ENCODE peak calls at places on chromosomes 2 and 18, in eight cellular contexts. One of them, this sample, is unnamed.

GRCh38 chr2:7015007-7015950 is 98.1 kb downstream of the RNF144A start:
- DNase-seq in hepatocyte: no peak
- DNase-seq in neural progenitor cell: no peak
- DNase-seq in GM23338: no peak
- DNase-seq in PC-3: no peak
- DNase-seq in SK-N-SH: peak; percentile 70
- DNase-seq in HCT116: no peak
- DNase-seq in MM.1S: no peak
- DNase-seq in this sample: no peak

GRCh38 chr2:41775381-41776025 is 272.3 kb upstream of the PKDCC start:
- DNase-seq in hepatocyte: no peak
- DNase-seq in neural progenitor cell: no peak
- DNase-seq in GM23338: no peak
- DNase-seq in PC-3: no peak
- DNase-seq in SK-N-SH: no peak
- DNase-seq in HCT116: no peak
- DNase-seq in MM.1S: no peak
- DNase-seq in this sample: no peak

GRCh38 chr2:47301277-47301618 is 101.7 kb upstream of the MSH2 start:
- DNase-seq in hepatocyte: no peak
- DNase-seq in neural progenitor cell: no peak
- DNase-seq in GM23338: no peak
- DNase-seq in PC-3: no peak
- DNase-seq in SK-N-SH: no peak
- DNase-seq in HCT116: no peak
- DNase-seq in MM.1S: peak; percentile 94
- DNase-seq in this sample: no peak

GRCh38 chr18:63284173-63284765 is 35.3 kb downstream of the BCL2 start:
- DNase-seq in hepatocyte: no peak
- DNase-seq in neural progenitor cell: no peak
- DNase-seq in GM23338: no peak
- DNase-seq in PC-3: no peak
- DNase-seq in SK-N-SH: no peak
- DNase-seq in HCT116: no peak
- DNase-seq in MM.1S: no peak
- DNase-seq in this sample: no peak

GRCh38 chr2:80938463-80938862 is 633.9 kb upstream of the LRRTM1 start:
- DNase-seq in hepatocyte: no peak
- DNase-seq in neural progenitor cell: no peak
- DNase-seq in GM23338: no peak
- DNase-seq in PC-3: no peak
- DNase-seq in SK-N-SH: no peak
- DNase-seq in HCT116: no peak
- DNase-seq in MM.1S: no peak
- DNase-seq in this sample: no peak

GRCh38 chr2:26724004-26724750 is 31.7 kb downstream of the KCNK3 start:
- DNase-seq in hepatocyte: peak; percentile 48
- DNase-seq in neural progenitor cell: no peak
- DNase-seq in GM23338: no peak
- DNase-seq in PC-3: peak; percentile 84
- DNase-seq in SK-N-SH: no peak
- DNase-seq in HCT116: peak; percentile 93
- DNase-seq in MM.1S: no peak
- DNase-seq in this sample: no peak

GRCh38 chr2:231714639-231715498 is 6.5 kb downstream of the PTMA start:
- DNase-seq in hepatocyte: peak; percentile 89
- DNase-seq in neural progenitor cell: peak; percentile 93
- DNase-seq in GM23338: peak; percentile 99
- DNase-seq in PC-3: peak; percentile 64
- DNase-seq in SK-N-SH: peak; percentile 76
- DNase-seq in HCT116: peak; percentile 38
- DNase-seq in MM.1S: peak; percentile 67
- DNase-seq in this sample: peak; percentile 89

GRCh38 chr2:120766758-120767351 is 31.2 kb downstream of the GLI2 start:
- DNase-seq in hepatocyte: no peak
- DNase-seq in neural progenitor cell: no peak
- DNase-seq in GM23338: peak; percentile 44
- DNase-seq in PC-3: no peak
- DNase-seq in SK-N-SH: no peak
- DNase-seq in HCT116: no peak
- DNase-seq in MM.1S: no peak
- DNase-seq in this sample: no peak

GRCh38 chr2:175057078-175057685 is 52.0 kb upstream of the CHN1 start:
- DNase-seq in hepatocyte: no peak
- DNase-seq in neural progenitor cell: no peak
- DNase-seq in GM23338: peak; percentile 73
- DNase-seq in PC-3: no peak
- DNase-seq in SK-N-SH: no peak
- DNase-seq in HCT116: peak; percentile 57
- DNase-seq in MM.1S: no peak
- DNase-seq in this sample: no peak

GRCh38 chr2:44268259-44268649 is 7.0 kb upstream of the SLC3A1 start:
- DNase-seq in hepatocyte: no peak
- DNase-seq in neural progenitor cell: peak; percentile 26
- DNase-seq in GM23338: no peak
- DNase-seq in PC-3: peak; percentile 32
- DNase-seq in SK-N-SH: no peak
- DNase-seq in HCT116: no peak
- DNase-seq in MM.1S: no peak
- DNase-seq in this sample: no peak

GRCh38 chr2:96098900-96099590 is 17.3 kb downstream of the ADRA2B start:
- DNase-seq in hepatocyte: no peak
- DNase-seq in neural progenitor cell: no peak
- DNase-seq in GM23338: no peak
- DNase-seq in PC-3: no peak
- DNase-seq in SK-N-SH: no peak
- DNase-seq in HCT116: no peak
- DNase-seq in MM.1S: no peak
- DNase-seq in this sample: no peak

GRCh38 chr2:110978871-110979833 is 141.6 kb upstream of the BCL2L11 start:
- DNase-seq in hepatocyte: no peak
- DNase-seq in neural progenitor cell: no peak
- DNase-seq in GM23338: no peak
- DNase-seq in PC-3: no peak
- DNase-seq in SK-N-SH: no peak
- DNase-seq in HCT116: no peak
- DNase-seq in MM.1S: no peak
- DNase-seq in this sample: no peak

DNA sequence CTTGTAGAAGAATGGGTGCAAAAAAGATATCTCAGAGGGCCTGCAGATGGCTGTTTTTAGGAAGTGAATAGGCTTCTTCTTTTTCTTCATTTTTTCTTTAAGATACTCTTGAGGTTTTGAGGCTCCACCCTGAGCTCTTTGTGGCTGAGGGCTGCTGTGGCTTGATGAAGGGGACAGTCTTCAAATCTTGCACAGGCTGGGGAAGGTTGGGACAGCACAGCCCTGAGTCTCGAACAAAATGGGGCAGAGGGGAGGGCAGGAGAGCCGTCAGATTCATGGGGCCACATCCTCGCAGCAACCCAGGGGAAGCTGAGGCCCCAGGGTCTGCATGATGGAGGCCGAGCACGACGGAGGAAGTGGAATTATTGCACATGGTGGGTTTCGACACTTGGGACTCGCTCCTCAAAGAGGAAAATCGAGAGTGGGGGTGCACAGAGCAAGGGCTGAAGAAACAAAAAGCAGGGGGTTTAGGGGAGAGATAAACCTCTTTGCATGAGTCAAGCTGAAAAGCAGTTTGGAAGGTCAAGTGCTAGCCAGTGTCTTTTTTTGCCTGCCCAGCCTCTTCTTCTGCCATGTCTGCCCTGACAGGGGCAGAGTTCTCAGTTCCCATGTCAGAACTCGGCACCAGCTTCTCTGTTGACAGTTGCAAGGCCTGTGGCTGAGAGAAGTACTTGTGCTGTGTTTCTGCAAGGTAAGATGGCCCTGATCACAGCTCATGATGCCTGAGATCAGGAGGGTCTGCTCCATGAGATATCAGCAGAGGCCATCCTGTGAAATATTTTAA is 19.5 kb downstream of the INPP4A start:
- DNase-seq in hepatocyte: no peak
- DNase-seq in neural progenitor cell: no peak
- DNase-seq in GM23338: no peak
- DNase-seq in PC-3: no peak
- DNase-seq in SK-N-SH: no peak
- DNase-seq in HCT116: no peak
- DNase-seq in MM.1S: peak; percentile 66
- DNase-seq in this sample: no peak
- TF ChIP-seq CTCF in hepatocyte: no peak
- TF ChIP-seq CTCF in neural progenitor cell: no peak
- TF ChIP-seq CTCF in GM23338: no peak
- TF ChIP-seq CTCF in PC-3: no peak
- TF ChIP-seq CTCF in SK-N-SH: no peak
- TF ChIP-seq CTCF in HCT116: no peak
- TF ChIP-seq CTCF in MM.1S: no peak
- TF ChIP-seq CTCF in this sample: no peak

GRCh38 chr2:173571887-173572680 is 217.4 kb downstream of the CDCA7 start:
- DNase-seq in hepatocyte: no peak
- DNase-seq in neural progenitor cell: no peak
- DNase-seq in GM23338: no peak
- DNase-seq in PC-3: no peak
- DNase-seq in SK-N-SH: no peak
- DNase-seq in HCT116: no peak
- DNase-seq in MM.1S: no peak
- DNase-seq in this sample: no peak
- H2AFZ ChIP-seq in hepatocyte: peak overlapping the region; percentile 24
- H2AFZ ChIP-seq in neural progenitor cell: peak overlapping the region; percentile 35
- H2AFZ ChIP-seq in GM23338: peak overlapping the region; percentile 0
- H2AFZ ChIP-seq in PC-3: peak overlapping the region; percentile 70
- H2AFZ ChIP-seq in SK-N-SH: no peak overlapping the region
- H2AFZ ChIP-seq in HCT116: no peak overlapping the region
- H2AFZ ChIP-seq in MM.1S: no peak overlapping the region
- H2AFZ ChIP-seq in this sample: no peak overlapping the region

GRCh38 chr2:97716695-97717617 is 3.6 kb downstream of the ZAP70 start:
- DNase-seq in hepatocyte: no peak
- DNase-seq in neural progenitor cell: no peak
- DNase-seq in GM23338: no peak
- DNase-seq in PC-3: no peak
- DNase-seq in SK-N-SH: no peak
- DNase-seq in HCT116: no peak
- DNase-seq in MM.1S: no peak
- DNase-seq in this sample: no peak
- TF ChIP-seq EZH2phosphoT487 in hepatocyte: no peak
- TF ChIP-seq EZH2phosphoT487 in neural progenitor cell: no peak
- TF ChIP-seq EZH2phosphoT487 in GM23338: no peak
- TF ChIP-seq EZH2phosphoT487 in PC-3: no peak
- TF ChIP-seq EZH2phosphoT487 in SK-N-SH: no peak
- TF ChIP-seq EZH2phosphoT487 in HCT116: no peak
- TF ChIP-seq EZH2phosphoT487 in MM.1S: no peak
- TF ChIP-seq EZH2phosphoT487 in this sample: no peak

GRCh38 chr2:238425979-238426567 is 654 bp upstream of the ASB1 start:
- DNase-seq in hepatocyte: peak; percentile 59
- DNase-seq in neural progenitor cell: peak; percentile 84
- DNase-seq in GM23338: peak; percentile 55
- DNase-seq in PC-3: no peak
- DNase-seq in SK-N-SH: peak; percentile 80
- DNase-seq in HCT116: peak; percentile 28
- DNase-seq in MM.1S: no peak
- DNase-seq in this sample: peak; percentile 5
- TF ChIP-seq CTCF in hepatocyte: no peak
- TF ChIP-seq CTCF in neural progenitor cell: no peak
- TF ChIP-seq CTCF in GM23338: no peak
- TF ChIP-seq CTCF in PC-3: no peak
- TF ChIP-seq CTCF in SK-N-SH: no peak
- TF ChIP-seq CTCF in HCT116: no peak
- TF ChIP-seq CTCF in MM.1S: no peak
- TF ChIP-seq CTCF in this sample: no peak

This sample was measured in OCI-LY7.